ENCODE peak calls at places on chromosome 14, in five cellular contexts. G is HCT116; B is CD8-positive, alpha-beta memory T cell; O is RWPE2; N is GM06990. L is an unnamed sample. For H3K36me3, the result is how much of the 10 kb centered on the place peaks cover.

GRCh38 chr14:50961606-50962259 is 17.4 kb upstream of the PYGL start:
- DNase-seq in B (no peak), G (no peak), N (no peak), O (no peak), L (no peak)

GRCh38 chr14:32588448-32589320 is 259.6 kb downstream of the AKAP6 start:
- DNase-seq in O (no peak), B (no peak), G (peak), N (no peak), L (no peak)

GRCh38 chr14:21846227-21846885 is 172.7 kb upstream of the OR4E1 start:
- DNase-seq in O (no peak), N (no peak), B (peak), G (no peak), L (peak)

GRCh38 chr14:65156568-65157366 is 54.5 kb upstream of the MAX start:
- DNase-seq in B (no peak), N (peak), O (no peak), G (no peak), L (no peak)

GRCh38 chr14:40004871-40005503 is 572.8 kb upstream of the FBXO33 start:
- DNase-seq in N (no peak), B (no peak), G (no peak), O (no peak), L (no peak)

GRCh38 chr14:78141590-78141989 is 28.6 kb upstream of the NRXN3 start:
- DNase-seq in B (no peak), N (no peak), G (no peak), O (no peak), L (no peak)

GRCh38 chr14:91406982-91407381 is 10.6 kb downstream of the CCDC88C start:
- DNase-seq in O (no peak), B (no peak), G (no peak), N (no peak), L (no peak)

GRCh38 chr14:104805326-104805678 is 4.4 kb downstream of the ZBTB42 start:
- DNase-seq in O (no peak), G (peak), N (no peak), B (no peak), L (no peak)

GRCh38 chr14:33848706-33849454 is 102.0 kb downstream of the EGLN3 start:
- DNase-seq in G (peak), N (no peak), O (no peak), B (no peak), L (no peak)

GRCh38 chr14:91545946-91546716 is 36.0 kb upstream of the PPP4R3A start:
- DNase-seq in N (no peak), O (no peak), B (no peak), G (no peak), L (no peak)

GRCh38 chr14:77985235-77985634 is 184.9 kb upstream of the NRXN3 start:
- DNase-seq in B (no peak), O (no peak), G (no peak), N (no peak), L (no peak)

GRCh38 chr14:20477211-20477876 is 8.1 kb downstream of the PNP start:
- DNase-seq in N (no peak), G (no peak), O (no peak), B (peak), L (peak)

GRCh38 chr14:67480011-67480410 is 8.5 kb downstream of the TMEM229B start:
- DNase-seq in B (no peak), O (no peak), N (no peak), G (no peak), L (no peak)

GRCh38 chr14:24430682-24431568 is 1.2 kb downstream of the KHNYN start:
- DNase-seq in B (peak), O (no peak), N (peak), G (no peak), L (peak)

GRCh38 chr14:88853129-88853528 is 28.7 kb downstream of the TTC8 start:
- DNase-seq in O (no peak), G (no peak), N (no peak), B (no peak), L (no peak)

GRCh38 chr14:88852632-88853031 is 28.2 kb downstream of the TTC8 start:
- DNase-seq in O (no peak), G (no peak), N (no peak), B (no peak), L (no peak)

GRCh38 chr14:88851587-88851986 is 27.1 kb downstream of the TTC8 start:
- DNase-seq in N (no peak), B (no peak), O (no peak), G (no peak), L (no peak)

GRCh38 chr14:88856786-88857366 is 32.4 kb downstream of the TTC8 start:
- DNase-seq in B (no peak), G (no peak), O (no peak), N (no peak), L (no peak)
- H3K36me3 ChIP-seq in B (under half), G (under half), O (under half), N (under half), L (under half)

GRCh38 chr14:93953263-93953662 is 23.1 kb downstream of the ASB2 start:
- DNase-seq in B (no peak), G (no peak), N (no peak), O (no peak), L (no peak)
- H3K36me3 ChIP-seq in B (under half), G (under half), N (under half), O (under half), L (under half)

DNA sequence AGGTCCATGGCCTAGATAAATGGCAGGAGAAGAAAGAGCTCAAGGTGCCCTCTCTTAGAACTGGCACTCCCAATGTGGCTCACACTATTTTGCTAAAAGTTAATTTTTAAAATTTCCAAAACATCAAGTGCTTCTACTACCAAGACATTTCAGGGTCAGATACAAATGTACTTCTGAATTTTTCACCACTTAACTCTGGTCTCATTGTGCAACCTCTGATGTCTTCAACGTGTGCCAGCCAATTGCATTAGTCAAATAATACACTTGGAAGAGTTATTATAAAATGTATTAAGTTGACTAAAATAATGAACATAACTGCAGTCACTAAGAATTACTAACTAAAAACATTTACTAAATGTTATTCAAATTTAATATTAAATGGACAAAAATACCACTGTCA is 41.3 kb downstream of the SLC25A47 start:
- DNase-seq in B (no peak), G (no peak), O (no peak), N (no peak), L (no peak)
- H3K36me3 ChIP-seq in B (under half), G (under half), O (half or more), N (under half), L (half or more)

GRCh38 chr14:103480595-103480994 is 42.0 kb downstream of the CKB start:
- DNase-seq in B (no peak), N (no peak), G (no peak), O (no peak), L (peak)

GRCh38 chr14:103472939-103473338 is 49.7 kb downstream of the CKB start:
- DNase-seq in G (no peak), O (no peak), B (no peak), N (no peak), L (no peak)

GRCh38 chr14:103476065-103476464 is 46.6 kb downstream of the CKB start:
- DNase-seq in N (no peak), O (no peak), B (no peak), G (no peak), L (peak)

GRCh38 chr14:103476631-103477030 is 46.0 kb downstream of the CKB start:
- DNase-seq in G (no peak), O (no peak), N (no peak), B (no peak), L (no peak)

GRCh38 chr14:103474893-103475292 is 47.7 kb downstream of the CKB start:
- DNase-seq in O (no peak), N (no peak), B (no peak), G (no peak), L (no peak)
- H3K36me3 ChIP-seq in O (half or more), N (under half), B (under half), G (under half), L (half or more)

GRCh38 chr14:102028733-102029132 is 58.1 kb downstream of the HSP90AA1 start:
- DNase-seq in O (no peak), G (no peak), N (no peak), B (no peak), L (no peak)
- H3K36me3 ChIP-seq in O (half or more), G (half or more), N (under half), B (half or more), L (half or more)

GRCh38 chr14:76024211-76024907 is 38.8 kb downstream of the IFT43 start:
- DNase-seq in N (no peak), G (no peak), O (no peak), B (no peak), L (no peak)

GRCh38 chr14:76019676-76020075 is 34.1 kb downstream of the IFT43 start:
- DNase-seq in N (no peak), O (no peak), B (no peak), G (no peak), L (no peak)

GRCh38 chr14:76022991-76023390 is 37.4 kb downstream of the IFT43 start:
- DNase-seq in N (no peak), O (no peak), G (no peak), B (no peak), L (no peak)

DNA sequence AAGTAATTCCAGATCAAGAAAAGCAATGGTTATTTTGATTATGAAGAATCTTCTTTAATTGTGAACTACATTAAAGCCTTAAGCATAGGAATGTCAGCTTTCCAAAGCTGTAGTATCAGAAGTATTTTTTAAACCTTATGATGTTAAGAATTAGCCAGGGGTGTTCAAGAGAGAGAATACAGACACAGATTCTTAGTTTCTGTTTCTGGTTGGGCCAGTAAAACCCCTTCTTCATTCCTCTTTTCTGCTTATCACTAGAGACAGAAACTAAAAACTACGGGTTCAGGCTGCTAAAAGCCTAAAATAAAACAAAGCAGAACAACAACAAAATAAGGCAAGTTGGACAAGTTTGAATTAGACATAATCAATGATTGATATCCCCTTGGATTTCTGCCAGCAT is 38.2 kb downstream of the IFT43 start:
- DNase-seq in N (no peak), B (no peak), O (no peak), G (no peak), L (no peak)
- H3K36me3 ChIP-seq in N (under half), B (under half), O (half or more), G (under half), L (under half)

DNA sequence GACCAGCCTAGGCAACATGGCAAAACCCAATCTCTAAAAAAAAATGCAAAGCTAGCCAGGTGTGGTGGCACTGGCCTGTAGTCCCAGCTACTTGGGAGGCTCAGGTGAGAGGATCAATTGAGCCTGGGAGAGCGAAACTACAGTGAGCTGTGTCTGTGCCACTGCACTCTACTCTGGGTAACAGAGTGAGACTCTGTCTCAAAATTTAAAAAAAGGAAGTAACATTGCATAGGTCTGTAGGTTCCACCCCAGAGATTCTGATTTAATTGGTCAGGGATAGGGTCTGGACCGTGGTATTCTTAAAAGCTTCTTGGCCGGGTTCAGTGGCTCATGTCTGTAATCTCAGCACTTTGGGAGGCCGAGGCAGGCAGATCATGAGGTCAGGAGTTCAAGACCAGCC is 26.2 kb downstream of the ZC2HC1C start:
- DNase-seq in G (no peak), N (no peak), O (no peak), B (no peak), L (no peak)
- H3K36me3 ChIP-seq in G (half or more), N (under half), O (half or more), B (under half), L (half or more)

GRCh38 chr14:103662029-103662428 is 33.0 kb downstream of the KLC1 start:
- DNase-seq in B (no peak), G (no peak), N (no peak), O (no peak), L (no peak)

GRCh38 chr14:103662591-103662990 is 33.6 kb downstream of the KLC1 start:
- DNase-seq in G (no peak), B (no peak), O (no peak), N (no peak), L (no peak)

GRCh38 chr14:103667671-103668070 is 38.7 kb downstream of the KLC1 start:
- DNase-seq in N (no peak), B (no peak), O (no peak), G (no peak), L (no peak)

GRCh38 chr14:103659631-103660030 is 30.6 kb downstream of the KLC1 start:
- DNase-seq in N (no peak), G (no peak), O (no peak), B (no peak), L (no peak)

GRCh38 chr14:103663506-103663905 is 34.5 kb downstream of the KLC1 start:
- DNase-seq in B (no peak), N (no peak), O (no peak), G (no peak), L (no peak)
- H3K36me3 ChIP-seq in B (under half), N (under half), O (half or more), G (under half), L (half or more)

L was measured in CD4-positive, CD25-positive, alpha-beta regulatory T cell.